ENCODE peak calls at places on chromosomes 7 and 10, in six cellular contexts. One of them, this sample, is unnamed.

GRCh38 chr7:100195222-100195621 is 17.5 kb downstream of the STAG3 start:
- DNase-seq in right atrium auricular region: no peak
- DNase-seq in NCI-H748 treated with DMSO at 0.1 percent for 48 hours: no peak
- DNase-seq in NCI-H2081 treated with DMSO at 0.1 percent for 48 hours: no peak
- DNase-seq in EH: no peak
- DNase-seq in HFFc6: no peak
- DNase-seq in this sample: no peak

GRCh38 chr10:70558295-70558694 is 44.2 kb downstream of the PRF1 start:
- DNase-seq in NCI-H748 treated with DMSO at 0.1 percent for 48 hours: no peak
- DNase-seq in HFFc6: no peak
- DNase-seq in EH: no peak
- DNase-seq in NCI-H2081 treated with DMSO at 0.1 percent for 48 hours: no peak
- DNase-seq in right atrium auricular region: no peak
- DNase-seq in this sample: no peak

GRCh38 chr10:99809931-99810615 is 27.6 kb downstream of the ABCC2 start:
- DNase-seq in NCI-H748 treated with DMSO at 0.1 percent for 48 hours: no peak
- DNase-seq in HFFc6: no peak
- DNase-seq in EH: no peak
- DNase-seq in NCI-H2081 treated with DMSO at 0.1 percent for 48 hours: no peak
- DNase-seq in right atrium auricular region: no peak
- DNase-seq in this sample: no peak

GRCh38 chr7:77426521-77427051 is 10.4 kb upstream of the GSAP start:
- DNase-seq in right atrium auricular region: no peak
- DNase-seq in NCI-H2081 treated with DMSO at 0.1 percent for 48 hours: no peak
- DNase-seq in NCI-H748 treated with DMSO at 0.1 percent for 48 hours: no peak
- DNase-seq in HFFc6: peak
- DNase-seq in EH: peak
- DNase-seq in this sample: no peak

GRCh38 chr10:131203456-131204357 is 107.8 kb downstream of the TCERG1L start:
- DNase-seq in NCI-H2081 treated with DMSO at 0.1 percent for 48 hours: no peak
- DNase-seq in right atrium auricular region: no peak
- DNase-seq in NCI-H748 treated with DMSO at 0.1 percent for 48 hours: no peak
- DNase-seq in EH: no peak
- DNase-seq in HFFc6: no peak
- DNase-seq in this sample: no peak

GRCh38 chr7:128833939-128834310 is 3.7 kb downstream of the FLNC start:
- DNase-seq in NCI-H2081 treated with DMSO at 0.1 percent for 48 hours: no peak
- DNase-seq in EH: no peak
- DNase-seq in HFFc6: no peak
- DNase-seq in NCI-H748 treated with DMSO at 0.1 percent for 48 hours: no peak
- DNase-seq in right atrium auricular region: no peak
- DNase-seq in this sample: no peak

GRCh38 chr7:102008535-102009262 is 191.3 kb downstream of the CUX1 start:
- DNase-seq in EH: no peak
- DNase-seq in NCI-H2081 treated with DMSO at 0.1 percent for 48 hours: no peak
- DNase-seq in NCI-H748 treated with DMSO at 0.1 percent for 48 hours: no peak
- DNase-seq in right atrium auricular region: no peak
- DNase-seq in HFFc6: no peak
- DNase-seq in this sample: no peak

GRCh38 chr7:16919440-16919839 is 37.7 kb upstream of the AGR3 start:
- DNase-seq in EH: no peak
- DNase-seq in NCI-H2081 treated with DMSO at 0.1 percent for 48 hours: no peak
- DNase-seq in NCI-H748 treated with DMSO at 0.1 percent for 48 hours: no peak
- DNase-seq in right atrium auricular region: no peak
- DNase-seq in HFFc6: no peak
- DNase-seq in this sample: no peak

GRCh38 chr10:61481597-61481996 is 28.4 kb upstream of the TMEM26 start:
- DNase-seq in NCI-H2081 treated with DMSO at 0.1 percent for 48 hours: no peak
- DNase-seq in right atrium auricular region: no peak
- DNase-seq in HFFc6: no peak
- DNase-seq in EH: no peak
- DNase-seq in NCI-H748 treated with DMSO at 0.1 percent for 48 hours: no peak
- DNase-seq in this sample: no peak

GRCh38 chr10:53508197-53508596 is 735.6 kb upstream of the MBL2 start:
- DNase-seq in HFFc6: no peak
- DNase-seq in right atrium auricular region: no peak
- DNase-seq in NCI-H748 treated with DMSO at 0.1 percent for 48 hours: no peak
- DNase-seq in NCI-H2081 treated with DMSO at 0.1 percent for 48 hours: no peak
- DNase-seq in EH: no peak
- DNase-seq in this sample: no peak

GRCh38 chr7:50714851-50715250 is 67.8 kb downstream of the GRB10 start:
- DNase-seq in right atrium auricular region: no peak
- DNase-seq in EH: no peak
- DNase-seq in NCI-H2081 treated with DMSO at 0.1 percent for 48 hours: no peak
- DNase-seq in NCI-H748 treated with DMSO at 0.1 percent for 48 hours: no peak
- DNase-seq in HFFc6: no peak
- DNase-seq in this sample: no peak

GRCh38 chr10:49109669-49110335 is 5.5 kb downstream of the VSTM4 start:
- DNase-seq in HFFc6: no peak
- DNase-seq in NCI-H2081 treated with DMSO at 0.1 percent for 48 hours: no peak
- DNase-seq in EH: peak
- DNase-seq in NCI-H748 treated with DMSO at 0.1 percent for 48 hours: no peak
- DNase-seq in right atrium auricular region: peak
- DNase-seq in this sample: no peak

GRCh38 chr10:35577915-35578607 is 27.1 kb upstream of the GJD4 start:
- DNase-seq in NCI-H2081 treated with DMSO at 0.1 percent for 48 hours: no peak
- DNase-seq in right atrium auricular region: no peak
- DNase-seq in HFFc6: no peak
- DNase-seq in NCI-H748 treated with DMSO at 0.1 percent for 48 hours: no peak
- DNase-seq in EH: no peak
- DNase-seq in this sample: no peak

GRCh38 chr7:4151926-4152549 is 530.1 kb upstream of the FOXK1 start:
- DNase-seq in NCI-H748 treated with DMSO at 0.1 percent for 48 hours: no peak
- DNase-seq in NCI-H2081 treated with DMSO at 0.1 percent for 48 hours: peak
- DNase-seq in EH: no peak
- DNase-seq in HFFc6: no peak
- DNase-seq in right atrium auricular region: no peak
- DNase-seq in this sample: no peak

GRCh38 chr7:144824360-144824759 is 11.5 kb downstream of the TPK1 start:
- DNase-seq in NCI-H748 treated with DMSO at 0.1 percent for 48 hours: no peak
- DNase-seq in EH: peak
- DNase-seq in right atrium auricular region: no peak
- DNase-seq in NCI-H2081 treated with DMSO at 0.1 percent for 48 hours: no peak
- DNase-seq in HFFc6: peak
- DNase-seq in this sample: no peak

GRCh38 chr7:131040467-131040932 is 287.2 kb upstream of the MKLN1 start:
- DNase-seq in HFFc6: peak
- DNase-seq in NCI-H748 treated with DMSO at 0.1 percent for 48 hours: peak
- DNase-seq in EH: peak
- DNase-seq in right atrium auricular region: peak
- DNase-seq in NCI-H2081 treated with DMSO at 0.1 percent for 48 hours: peak
- DNase-seq in this sample: no peak

GRCh38 chr7:29239638-29240037 is 45.1 kb downstream of the CHN2 start:
- DNase-seq in NCI-H2081 treated with DMSO at 0.1 percent for 48 hours: no peak
- DNase-seq in HFFc6: no peak
- DNase-seq in right atrium auricular region: no peak
- DNase-seq in NCI-H748 treated with DMSO at 0.1 percent for 48 hours: no peak
- DNase-seq in EH: no peak
- DNase-seq in this sample: no peak

GRCh38 chr10:3385487-3385886 is 212.9 kb upstream of the PITRM1 start:
- DNase-seq in NCI-H2081 treated with DMSO at 0.1 percent for 48 hours: no peak
- DNase-seq in right atrium auricular region: no peak
- DNase-seq in HFFc6: no peak
- DNase-seq in NCI-H748 treated with DMSO at 0.1 percent for 48 hours: no peak
- DNase-seq in EH: no peak
- DNase-seq in this sample: no peak

GRCh38 chr7:95690367-95690947 is 81.9 kb upstream of the DYNC1I1 start:
- DNase-seq in right atrium auricular region: no peak
- DNase-seq in HFFc6: peak
- DNase-seq in NCI-H748 treated with DMSO at 0.1 percent for 48 hours: peak
- DNase-seq in NCI-H2081 treated with DMSO at 0.1 percent for 48 hours: peak
- DNase-seq in EH: peak
- DNase-seq in this sample: no peak

GRCh38 chr10:14880201-14880600 is 1.5 kb downstream of the SUV39H2 start:
- DNase-seq in HFFc6: no peak
- DNase-seq in EH: no peak
- DNase-seq in NCI-H748 treated with DMSO at 0.1 percent for 48 hours: no peak
- DNase-seq in NCI-H2081 treated with DMSO at 0.1 percent for 48 hours: no peak
- DNase-seq in right atrium auricular region: no peak
- DNase-seq in this sample: no peak

This sample was measured in nucleus accumbens.